ENCODE peak calls at places on chromosome 4, in seven cellular contexts. U is NCI-H446 treated with DMSO at 0.1 percent for 48 hours; R is fibroblast of pulmonary artery; C is activated T-cell treated with anti-CD3 and anti-CD28 coated beads for 4 hours; J is activated naive CD4-positive, alpha-beta T cell treated with Interleukin-2 at 50 U/mL for 16 hours; Y is epithelial cell of prostate; D is lung microvascular endothelial cell. K is an unnamed sample.

GRCh38 chr4:15778742-15779231 is 659 bp downstream of the CD38 start:
- DNase-seq in U (no peak), R (no peak), C (no peak), J (peak; percentile 57), Y (no peak), D (peak; percentile 41), K (peak; percentile 16)

GRCh38 chr4:14916554-14917304 is 85.6 kb upstream of the CPEB2 start:
- DNase-seq in U (no peak), R (peak; percentile 80), C (no peak), J (no peak), Y (no peak), D (peak; percentile 53), K (peak; percentile 11)

GRCh38 chr4:96352051-96352517 is 512.2 kb downstream of the PDHA2 start:
- DNase-seq in U (peak; percentile 17), R (peak; percentile 63), C (no peak), J (no peak), Y (no peak), D (no peak), K (peak; percentile 1)

GRCh38 chr4:104559502-104559901 is 64.8 kb upstream of the CXXC4 start:
- DNase-seq in U (no peak), R (no peak), C (no peak), J (no peak), Y (no peak), D (no peak), K (no peak)

GRCh38 chr4:64584125-64584524 is 174.9 kb upstream of the TECRL start:
- DNase-seq in U (no peak), R (peak; percentile 8), C (no peak), J (no peak), Y (no peak), D (no peak), K (no peak)

GRCh38 chr4:139809207-139810157 is 143.9 kb downstream of the MGST2 start:
- DNase-seq in U (no peak), R (no peak), C (no peak), J (no peak), Y (no peak), D (peak; percentile 83), K (peak; percentile 40)

GRCh38 chr4:90163872-90164271 is 36.7 kb downstream of the CCSER1 start:
- DNase-seq in U (no peak), R (no peak), C (no peak), J (no peak), Y (no peak), D (no peak), K (no peak)

GRCh38 chr4:36568575-36568974 is 287.2 kb downstream of the DTHD1 start:
- DNase-seq in U (no peak), R (no peak), C (no peak), J (no peak), Y (no peak), D (no peak), K (no peak)

GRCh38 chr4:2931765-2932560 is 31.2 kb downstream of the NOP14 start:
- DNase-seq in U (no peak), R (no peak), C (no peak), J (peak; percentile 53), Y (no peak), D (peak; percentile 54), K (peak; percentile 68)

GRCh38 chr4:175951794-175952193 is 113.8 kb upstream of the WDR17 start:
- DNase-seq in U (no peak), R (no peak), C (no peak), J (no peak), Y (peak; percentile 20), D (no peak), K (no peak)

GRCh38 chr4:89438102-89438831 is 130.7 kb upstream of the GPRIN3 start:
- DNase-seq in U (no peak), R (peak; percentile 59), C (peak; percentile 26), J (peak; percentile 51), Y (no peak), D (no peak), K (peak; percentile 53)

GRCh38 chr4:53917719-53918118 is 146.7 kb downstream of the CHIC2 start:
- DNase-seq in U (no peak), R (no peak), C (no peak), J (no peak), Y (peak; percentile 93), D (no peak), K (no peak)

GRCh38 chr4:8775751-8776355 is 95.8 kb downstream of the HMX1 start:
- DNase-seq in U (no peak), R (no peak), C (no peak), J (no peak), Y (no peak), D (no peak), K (no peak)

GRCh38 chr4:69999420-69999819 is 3.7 kb downstream of the STATH start:
- DNase-seq in U (no peak), R (peak; percentile 19), C (no peak), J (no peak), Y (no peak), D (no peak), K (no peak)

GRCh38 chr4:53764761-53765490 is 173.6 kb upstream of the LNX1 start:
- DNase-seq in U (no peak), R (no peak), C (no peak), J (no peak), Y (no peak), D (no peak), K (no peak)

GRCh38 chr4:52198356-52198755 is 147.3 kb downstream of the SPATA18 start:
- DNase-seq in U (no peak), R (no peak), C (no peak), J (no peak), Y (no peak), D (no peak), K (no peak)

GRCh38 chr4:4585012-4585670 is 43.3 kb upstream of the STX18 start:
- DNase-seq in U (no peak), R (peak; percentile 64), C (no peak), J (no peak), Y (no peak), D (no peak), K (no peak)

GRCh38 chr4:23920716-23921446 is 31.0 kb upstream of the PPARGC1A start:
- DNase-seq in U (no peak), R (no peak), C (no peak), J (no peak), Y (no peak), D (no peak), K (no peak)

GRCh38 chr4:98786866-98787265 is 128.5 kb upstream of the TSPAN5 start:
- DNase-seq in U (no peak), R (no peak), C (no peak), J (no peak), Y (no peak), D (peak; percentile 60), K (peak; percentile 39)

GRCh38 chr4:30294295-30294694 is 425.9 kb upstream of the PCDH7 start:
- DNase-seq in U (no peak), R (no peak), C (no peak), J (no peak), Y (no peak), D (no peak), K (no peak)

GRCh38 chr4:112673076-112673475 is 36.1 kb downstream of the LARP7 start:
- DNase-seq in U (no peak), R (no peak), C (no peak), J (no peak), Y (no peak), D (no peak), K (no peak)

GRCh38 chr4:1608196-1608820 is 75.8 kb downstream of the FAM53A start:
- DNase-seq in U (no peak), R (no peak), C (no peak), J (no peak), Y (no peak), D (no peak), K (no peak)

GRCh38 chr4:2832981-2833670 is 10.5 kb upstream of the ADD1 start:
- DNase-seq in U (no peak), R (no peak), C (no peak), J (no peak), Y (no peak), D (no peak), K (no peak)

GRCh38 chr4:24730256-24731001 is 64.9 kb upstream of the SOD3 start:
- DNase-seq in U (peak; percentile 79), R (peak; percentile 28), C (no peak), J (no peak), Y (no peak), D (no peak), K (no peak)

K was measured in dermis blood vessel endothelial cell.